ENCODE peak calls at places on chromosomes 13 and 19, in nine cellular contexts. R is islet precursor cell; M is NCI-H1105 treated with DMSO at 0.1 percent for 48 hours; D is fibroblast of mammary gland; W is activated CD8-positive, alpha-beta memory T cell treated with anti-CD3 and anti-CD28 coated beads for 48 hours; B is neuronal stem cell; U is activated CD4-positive, alpha-beta T cell treated with anti-CD3 and anti-CD28 coated beads for 24 hours; A is stimulated activated CD4-positive, alpha-beta T cell treated with anti-CD3 and anti-CD28 coated beads, Interleukin-1b, Interleukin-23, amount 100 ng/mL, for 1 hour; T is fibroblast of lung. X is an unnamed sample.

GRCh38 chr13:77521595-77522367 is 13.7 kb upstream of the SCEL start:
- DNase-seq in A (no peak), U (no peak), R (peak), B (no peak), W (no peak), D (peak), M (no peak), T (peak), X (peak)

GRCh38 chr19:46745521-46746280 is at the start of gene FKRP:
- DNase-seq in U (no peak), D (no peak), A (no peak), M (no peak), B (no peak), W (peak), R (no peak), T (no peak), X (no peak)

GRCh38 chr19:51097166-51097736 is 11.0 kb downstream of the CTU1 start:
- DNase-seq in U (peak), A (peak), R (peak), D (peak), T (peak), M (peak), W (peak), B (peak), X (peak)

GRCh38 chr13:87131611-87132010 is 539.6 kb upstream of the SLITRK5 start:
- DNase-seq in W (no peak), R (no peak), U (no peak), M (no peak), A (no peak), B (peak), D (no peak), T (no peak), X (no peak)

GRCh38 chr19:18848860-18849661 is 17.3 kb downstream of the UPF1 start:
- DNase-seq in U (no peak), M (no peak), B (no peak), W (no peak), T (no peak), R (no peak), D (peak), A (no peak), X (no peak)

GRCh38 chr19:18733196-18733647 is 49.7 kb downstream of the CRTC1 start:
- DNase-seq in M (peak), A (no peak), B (no peak), T (peak), U (no peak), W (no peak), D (peak), R (no peak), X (no peak)

GRCh38 chr13:76759877-76760276 is 126.3 kb downstream of the KCTD12 start:
- DNase-seq in T (peak), U (no peak), D (no peak), R (no peak), A (no peak), B (no peak), M (no peak), W (no peak), X (no peak)

GRCh38 chr13:44273991-44274810 is 99.4 kb upstream of the SERP2 start:
- DNase-seq in M (no peak), T (no peak), A (no peak), D (peak), W (no peak), R (no peak), U (no peak), B (no peak), X (peak)

GRCh38 chr13:87777395-87777794 is 106.2 kb downstream of the SLITRK5 start:
- DNase-seq in D (no peak), U (no peak), M (no peak), A (no peak), T (peak), W (no peak), B (no peak), R (no peak), X (no peak)

GRCh38 chr19:2461751-2462634 is 5.2 kb upstream of the LMNB2 start:
- DNase-seq in B (peak), R (peak), M (peak), T (peak), W (no peak), D (peak), A (peak), U (peak), X (peak)

GRCh38 chr19:440391-441212 is 20.2 kb downstream of the SHC2 start:
- DNase-seq in M (no peak), A (no peak), D (no peak), R (no peak), T (no peak), B (no peak), U (no peak), W (no peak), X (no peak)

GRCh38 chr13:81487151-81487550 is 1146.2 kb upstream of the SPRY2 start:
- DNase-seq in W (no peak), R (peak), D (peak), A (no peak), T (no peak), U (no peak), M (no peak), B (peak), X (no peak)

GRCh38 chr19:41862445-41862986 is 2.5 kb downstream of the RPS19 start:
- DNase-seq in R (no peak), M (no peak), A (no peak), D (no peak), U (no peak), W (no peak), B (no peak), T (no peak), X (no peak)

GRCh38 chr13:46759861-46760260 is 37.1 kb downstream of the ESD start:
- DNase-seq in R (no peak), B (no peak), M (no peak), D (peak), A (no peak), W (no peak), U (no peak), T (no peak), X (no peak)

GRCh38 chr19:46659151-46660007 is 1.6 kb downstream of the DACT3 start:
- DNase-seq in R (peak), D (no peak), M (no peak), T (no peak), W (no peak), A (no peak), B (peak), U (no peak), X (no peak)

GRCh38 chr19:54001496-54001895 is 10.1 kb downstream of the CACNG6 start:
- DNase-seq in A (no peak), T (no peak), B (no peak), R (no peak), W (no peak), M (no peak), D (no peak), U (no peak), X (no peak)

GRCh38 chr19:55614711-55615552 is 9.4 kb downstream of the ZNF784 start:
- DNase-seq in T (no peak), U (no peak), M (no peak), A (no peak), B (no peak), D (no peak), R (no peak), W (no peak), X (no peak)

GRCh38 chr13:87676254-87677042 is 5.3 kb downstream of the SLITRK5 start:
- DNase-seq in R (no peak), D (no peak), M (no peak), A (no peak), B (no peak), W (no peak), U (no peak), T (no peak), X (no peak)

GRCh38 chr13:45337395-45337794 is 3.6 kb downstream of the TPT1 start:
- DNase-seq in D (no peak), B (no peak), M (no peak), T (no peak), U (no peak), A (no peak), W (no peak), R (no peak), X (no peak)

GRCh38 chr19:3397266-3398022 is 31.1 kb downstream of the NFIC start:
- DNase-seq in D (peak), A (no peak), B (no peak), T (peak), R (no peak), W (no peak), U (no peak), M (no peak), X (peak)

GRCh38 chr13:34970961-34971360 is 28.9 kb downstream of the NBEA start:
- DNase-seq in D (no peak), R (no peak), U (no peak), T (peak), A (no peak), B (no peak), W (no peak), M (no peak), X (no peak)

GRCh38 chr19:44570984-44571684 is 41.7 kb upstream of the CEACAM20 start:
- DNase-seq in W (peak), T (peak), M (peak), R (peak), A (peak), U (peak), D (peak), B (peak), X (peak)

GRCh38 chr19:46913852-46914430 is 53.1 kb downstream of the ARHGAP35 start:
- DNase-seq in R (no peak), M (no peak), A (no peak), U (no peak), D (peak), T (peak), W (no peak), B (no peak), X (peak)

GRCh38 chr13:52954838-52955237 is 73.8 kb upstream of the OLFM4 start:
- DNase-seq in T (no peak), A (no peak), B (no peak), W (no peak), R (no peak), M (no peak), D (no peak), U (no peak), X (no peak)

GRCh38 chr13:75687145-75687763 is 51.1 kb downstream of the LMO7 start:
- DNase-seq in M (peak), T (peak), B (no peak), A (no peak), U (no peak), R (no peak), D (peak), W (no peak), X (peak)

X was measured in kidney glomerular epithelial cell.